ENCODE peak calls at places on chromosomes 3 and 15, in six cellular contexts. J, B, E, S, N and I are unnamed samples.

GRCh38 chr3:108548304-108548703 is 37.9 kb upstream of the MYH15 start:
- DNase-seq in J (no peak), B (no peak), E (no peak), S (no peak), N (no peak), I (no peak)

GRCh38 chr3:59607628-59608027 is 557.8 kb upstream of the CFAP20DC start:
- DNase-seq in J (no peak), B (peak), E (no peak), S (no peak), N (no peak), I (no peak)

GRCh38 chr3:58526124-58526957 is 10.6 kb downstream of the ACOX2 start:
- DNase-seq in J (peak), B (peak), E (no peak), S (peak), N (no peak), I (no peak)

GRCh38 chr15:22995786-22996185 is 15.6 kb upstream of the CYFIP1 start:
- DNase-seq in J (no peak), B (no peak), E (no peak), S (no peak), N (no peak), I (no peak)

GRCh38 chr3:52555056-52555455 is 18.7 kb downstream of the UQCC5 start:
- DNase-seq in J (no peak), B (no peak), E (no peak), S (no peak), N (no peak), I (no peak)

GRCh38 chr15:78387678-78388077 is 47.5 kb downstream of the CRABP1 start:
- DNase-seq in J (no peak), B (no peak), E (no peak), S (no peak), N (no peak), I (no peak)

GRCh38 chr3:21755896-21756295 is 4.9 kb upstream of the ZNF385D start:
- DNase-seq in J (no peak), B (no peak), E (no peak), S (no peak), N (no peak), I (no peak)

GRCh38 chr3:152400912-152401311 is 132.2 kb downstream of the MBNL1 start:
- DNase-seq in J (no peak), B (no peak), E (no peak), S (peak), N (no peak), I (no peak)

GRCh38 chr3:122803977-122804376 is 9.1 kb downstream of the SLC49A4 start:
- DNase-seq in J (no peak), B (no peak), E (no peak), S (no peak), N (no peak), I (no peak)

GRCh38 chr15:98942966-98943584 is 64.5 kb downstream of the PGPEP1L start:
- DNase-seq in J (no peak), B (no peak), E (no peak), S (no peak), N (no peak), I (no peak)

GRCh38 chr3:48478631-48479555 is 25.1 kb downstream of the SHISA5 start:
- DNase-seq in J (peak), B (no peak), E (peak), S (no peak), N (no peak), I (no peak)

GRCh38 chr3:102748646-102749045 is 313.8 kb downstream of the ZPLD1 start:
- DNase-seq in J (no peak), B (no peak), E (no peak), S (no peak), N (no peak), I (no peak)

GRCh38 chr3:195334967-195335366 is 64.0 kb upstream of the XXYLT1 start:
- DNase-seq in J (no peak), B (no peak), E (no peak), S (no peak), N (no peak), I (no peak)

GRCh38 chr3:13495351-13495813 is 15.3 kb downstream of the HDAC11 start:
- DNase-seq in J (peak), B (no peak), E (no peak), S (no peak), N (no peak), I (no peak)

GRCh38 chr15:50055333-50056278 is 63.4 kb downstream of the ATP8B4 start:
- DNase-seq in J (no peak), B (no peak), E (no peak), S (peak), N (no peak), I (no peak)

GRCh38 chr3:184757010-184757651 is 45.3 kb upstream of the MAGEF1 start:
- DNase-seq in J (peak), B (no peak), E (no peak), S (no peak), N (no peak), I (no peak)

GRCh38 chr15:95291878-95292472 is 1038.5 kb upstream of the NR2F2 start:
- DNase-seq in J (no peak), B (peak), E (no peak), S (no peak), N (no peak), I (no peak)

GRCh38 chr3:148178508-148178907 is 519.2 kb upstream of the AGTR1 start:
- DNase-seq in J (no peak), B (no peak), E (no peak), S (no peak), N (no peak), I (no peak)

GRCh38 chr15:61101543-61101942 is 127.6 kb downstream of the RORA start:
- DNase-seq in J (no peak), B (no peak), E (no peak), S (no peak), N (no peak), I (no peak)

GRCh38 chr15:91047545-91048199 is 25.3 kb upstream of the VPS33B start:
- DNase-seq in J (no peak), B (no peak), E (no peak), S (peak), N (no peak), I (no peak)

GRCh38 chr3:63921741-63922482 is 9.7 kb upstream of the SCAANT1 start:
- DNase-seq in J (no peak), B (no peak), E (no peak), S (no peak), N (no peak), I (no peak)

GRCh38 chr15:87354661-87355410 is 901.7 kb downstream of the NTRK3 start:
- DNase-seq in J (no peak), B (no peak), E (no peak), S (no peak), N (no peak), I (no peak)

GRCh38 chr15:99450896-99451358 is 114.9 kb upstream of the MEF2A start:
- DNase-seq in J (peak), B (no peak), E (peak), S (no peak), N (peak), I (peak)

GRCh38 chr3:9019244-9019961 is 56.1 kb upstream of the RAD18 start:
- DNase-seq in J (no peak), B (no peak), E (no peak), S (no peak), N (no peak), I (no peak)

GRCh38 chr15:67331676-67332075 is 77.1 kb downstream of the IQCH start:
- DNase-seq in J (peak), B (no peak), E (no peak), S (no peak), N (no peak), I (no peak)

GRCh38 chr3:8843347-8843746 is 73.9 kb upstream of the OXTR start:
- DNase-seq in J (no peak), B (no peak), E (no peak), S (no peak), N (no peak), I (no peak)

GRCh38 chr3:186257866-186258265 is 104.2 kb downstream of the DGKG start:
- DNase-seq in J (no peak), B (no peak), E (no peak), S (no peak), N (no peak), I (no peak)

GRCh38 chr3:169627073-169627472 is 36.4 kb downstream of the MECOM start:
- DNase-seq in J (no peak), B (no peak), E (no peak), S (no peak), N (no peak), I (no peak)

GRCh38 chr3:190024912-190025311 is 95.8 kb downstream of the P3H2 start:
- DNase-seq in J (no peak), B (no peak), E (no peak), S (no peak), N (no peak), I (no peak)

GRCh38 chr3:196883361-196883760 is 15.6 kb downstream of the SENP5 start:
- DNase-seq in J (no peak), B (no peak), E (no peak), S (no peak), N (no peak), I (no peak)

GRCh38 chr3:129942296-129942695 is 32.2 kb upstream of the TRH start:
- DNase-seq in J (no peak), B (peak), E (peak), S (peak), N (peak), I (peak)

GRCh38 chr3:177234121-177234520 is 36.8 kb upstream of the TBL1XR1 start:
- DNase-seq in J (no peak), B (no peak), E (no peak), S (no peak), N (no peak), I (no peak)

GRCh38 chr3:14627815-14628214 is 23.7 kb upstream of the CCDC174 start:
- DNase-seq in J (no peak), B (no peak), E (no peak), S (no peak), N (no peak), I (no peak)

GRCh38 chr15:29805043-29805707 is 17.1 kb downstream of the TJP1 start:
- DNase-seq in J (no peak), B (no peak), E (no peak), S (no peak), N (no peak), I (no peak)

GRCh38 chr3:121496841-121497240 is 48.9 kb downstream of the POLQ start:
- DNase-seq in J (no peak), B (no peak), E (no peak), S (no peak), N (no peak), I (no peak)

GRCh38 chr3:73412020-73412419 is 212.7 kb downstream of the PDZRN3 start:
- DNase-seq in J (no peak), B (no peak), E (no peak), S (no peak), N (no peak), I (no peak)

GRCh38 chr3:175193815-175194518 is 334.8 kb downstream of the NAALADL2 start:
- DNase-seq in J (no peak), B (peak), E (no peak), S (peak), N (no peak), I (no peak)

GRCh38 chr3:131053021-131053420 is 26.3 kb downstream of the NEK11 start:
- DNase-seq in J (no peak), B (no peak), E (no peak), S (no peak), N (no peak), I (no peak)

GRCh38 chr3:119700269-119700919 is 2.4 kb upstream of the CFAP91 start:
- DNase-seq in J (no peak), B (no peak), E (no peak), S (no peak), N (no peak), I (no peak)

GRCh38 chr15:41585140-41586047 is 26.4 kb downstream of the TYRO3 start:
- DNase-seq in J (no peak), B (no peak), E (peak), S (no peak), N (no peak), I (no peak)